ENCODE peak calls at places on chromosomes 6 and 20, in five cellular contexts. G is activated T-cell treated with anti-CD3 and anti-CD28 coated beads, Interleukin-2, amount 50 U/mL, for 72 hours; F is GM03348; T is HEK293T; C is fibroblast of pulmonary artery. U is an unnamed sample.

GRCh38 chr6:71324179-71324791 is 35.7 kb downstream of the OGFRL1 start:
- DNase-seq in G (no peak), F (no peak), T (no peak), C (no peak), U (no peak)

GRCh38 chr6:98627129-98627775 is 207.1 kb upstream of the POU3F2 start:
- DNase-seq in G (no peak), F (no peak), T (no peak), C (no peak), U (no peak)

GRCh38 chr6:96940322-96940721 is 15.8 kb downstream of the KLHL32 start:
- DNase-seq in G (no peak), F (no peak), T (no peak), C (no peak), U (no peak)

GRCh38 chr6:166435574-166435973 is 52.8 kb upstream of the MPC1 start:
- DNase-seq in G (peak; percentile 19), F (no peak), T (no peak), C (no peak), U (peak; percentile 56)

GRCh38 chr20:41643504-41643938 is 25.3 kb upstream of the CHD6 start:
- DNase-seq in G (no peak), F (peak; percentile 27), T (no peak), C (peak; percentile 96), U (no peak)

GRCh38 chr6:138032571-138032970 is 74.6 kb downstream of the PERP start:
- DNase-seq in G (no peak), F (no peak), T (no peak), C (no peak), U (no peak)

GRCh38 chr6:113211185-113211584 is 646.0 kb upstream of the MARCKS start:
- DNase-seq in G (no peak), F (no peak), T (no peak), C (no peak), U (no peak)

GRCh38 chr20:58393299-58393698 is 4.3 kb downstream of the VAPB start:
- DNase-seq in G (no peak), F (peak; percentile 55), T (no peak), C (no peak), U (no peak)

GRCh38 chr20:14245368-14245970 is 91.9 kb downstream of the FLRT3 start:
- DNase-seq in G (no peak), F (peak; percentile 50), T (no peak), C (peak; percentile 36), U (no peak)

GRCh38 chr6:5285526-5285925 is 24.2 kb downstream of the FARS2 start:
- DNase-seq in G (no peak), F (no peak), T (no peak), C (no peak), U (no peak)

GRCh38 chr6:34095741-34096140 is 50.1 kb downstream of the GRM4 start:
- DNase-seq in G (no peak), F (no peak), T (no peak), C (no peak), U (no peak)

GRCh38 chr6:157683707-157684106 is 139.3 kb upstream of the SNX9 start:
- DNase-seq in G (no peak), F (no peak), T (no peak), C (no peak), U (no peak)

U was measured in naive thymus-derived CD8-positive, alpha-beta T cell.